ENCODE peak calls at places on chromosomes 1 and 21, in four cellular contexts. One of them, this sample, is unnamed.

GRCh38 chr1:1208713-1209433 is 2.5 kb upstream of the TNFRSF18 start:
- DNase-seq in CD8-positive, alpha-beta T cell: peak; percentile 40
- DNase-seq in fibroblast of lung: peak; percentile 51
- DNase-seq in lung: no peak
- DNase-seq in this sample: no peak

GRCh38 chr1:81549588-81550127 is 251.1 kb upstream of the ADGRL2 start:
- DNase-seq in CD8-positive, alpha-beta T cell: no peak
- DNase-seq in fibroblast of lung: peak; percentile 35
- DNase-seq in lung: no peak
- DNase-seq in this sample: no peak

GRCh38 chr1:41492341-41492848 is 7.9 kb upstream of the EDN2 start:
- DNase-seq in CD8-positive, alpha-beta T cell: peak; percentile 12
- DNase-seq in fibroblast of lung: peak; percentile 41
- DNase-seq in lung: no peak
- DNase-seq in this sample: no peak

GRCh38 chr1:156546267-156546666 is 26.1 kb downstream of the IQGAP3 start:
- DNase-seq in CD8-positive, alpha-beta T cell: no peak
- DNase-seq in fibroblast of lung: no peak
- DNase-seq in lung: no peak
- DNase-seq in this sample: no peak

GRCh38 chr21:15191342-15191741 is 126.5 kb upstream of the NRIP1 start:
- DNase-seq in CD8-positive, alpha-beta T cell: no peak
- DNase-seq in fibroblast of lung: no peak
- DNase-seq in lung: no peak
- DNase-seq in this sample: no peak

GRCh38 chr1:41884256-41885240 is 34.2 kb downstream of the HIVEP3 start:
- DNase-seq in CD8-positive, alpha-beta T cell: no peak
- DNase-seq in fibroblast of lung: no peak
- DNase-seq in lung: no peak
- DNase-seq in this sample: no peak

GRCh38 chr1:43980255-43981134 is 1.5 kb downstream of the B4GALT2 start:
- DNase-seq in CD8-positive, alpha-beta T cell: no peak
- DNase-seq in fibroblast of lung: peak; percentile 57
- DNase-seq in lung: no peak
- DNase-seq in this sample: peak; percentile 44

GRCh38 chr1:1510912-1511532 is 940 bp upstream of the ATAD3A start:
- DNase-seq in CD8-positive, alpha-beta T cell: no peak
- DNase-seq in fibroblast of lung: peak; percentile 20
- DNase-seq in lung: peak; percentile 34
- DNase-seq in this sample: peak; percentile 48

GRCh38 chr1:111507411-111508201 is 4.2 kb upstream of the ADORA3 start:
- DNase-seq in CD8-positive, alpha-beta T cell: peak; percentile 68
- DNase-seq in fibroblast of lung: peak; percentile 50
- DNase-seq in lung: peak; percentile 77
- DNase-seq in this sample: peak; percentile 89

GRCh38 chr21:15134711-15135110 is 69.9 kb upstream of the NRIP1 start:
- DNase-seq in CD8-positive, alpha-beta T cell: no peak
- DNase-seq in fibroblast of lung: no peak
- DNase-seq in lung: no peak
- DNase-seq in this sample: peak; percentile 78

GRCh38 chr1:155017946-155018316 is 15.3 kb downstream of the ZBTB7B start:
- DNase-seq in CD8-positive, alpha-beta T cell: no peak
- DNase-seq in fibroblast of lung: no peak
- DNase-seq in lung: no peak
- DNase-seq in this sample: no peak

GRCh38 chr1:56496861-56497772 is 82.2 kb downstream of the PLPP3 start:
- DNase-seq in CD8-positive, alpha-beta T cell: no peak
- DNase-seq in fibroblast of lung: no peak
- DNase-seq in lung: no peak
- DNase-seq in this sample: no peak

GRCh38 chr21:35314896-35315582 is 265.9 kb upstream of the RUNX1 start:
- DNase-seq in CD8-positive, alpha-beta T cell: no peak
- DNase-seq in fibroblast of lung: peak; percentile 45
- DNase-seq in lung: no peak
- DNase-seq in this sample: no peak

GRCh38 chr1:117676615-117677130 is 70.8 kb downstream of the TENT5C start:
- DNase-seq in CD8-positive, alpha-beta T cell: no peak
- DNase-seq in fibroblast of lung: no peak
- DNase-seq in lung: no peak
- DNase-seq in this sample: peak; percentile 19

GRCh38 chr1:54581621-54582035 is 33.6 kb downstream of the ACOT11 start:
- DNase-seq in CD8-positive, alpha-beta T cell: no peak
- DNase-seq in fibroblast of lung: peak; percentile 72
- DNase-seq in lung: peak; percentile 93
- DNase-seq in this sample: peak; percentile 85

GRCh38 chr1:213658508-213658907 is 329.3 kb upstream of the PROX1 start:
- DNase-seq in CD8-positive, alpha-beta T cell: no peak
- DNase-seq in fibroblast of lung: no peak
- DNase-seq in lung: no peak
- DNase-seq in this sample: no peak

GRCh38 chr1:22224091-22224490 is 81.2 kb upstream of the WNT4 start:
- DNase-seq in CD8-positive, alpha-beta T cell: no peak
- DNase-seq in fibroblast of lung: no peak
- DNase-seq in lung: no peak
- DNase-seq in this sample: no peak

GRCh38 chr1:67752306-67752705 is 67.3 kb downstream of the GADD45A start:
- DNase-seq in CD8-positive, alpha-beta T cell: no peak
- DNase-seq in fibroblast of lung: peak; percentile 66
- DNase-seq in lung: no peak
- DNase-seq in this sample: no peak

GRCh38 chr1:156705918-156706646 is 699 bp upstream of the CRABP2 start:
- DNase-seq in CD8-positive, alpha-beta T cell: peak; percentile 68
- DNase-seq in fibroblast of lung: peak; percentile 56
- DNase-seq in lung: no peak
- DNase-seq in this sample: peak; percentile 64

GRCh38 chr1:147177611-147178370 is 5.5 kb upstream of the PRKAB2 start:
- DNase-seq in CD8-positive, alpha-beta T cell: no peak
- DNase-seq in fibroblast of lung: peak; percentile 57
- DNase-seq in lung: no peak
- DNase-seq in this sample: peak; percentile 25

GRCh38 chr1:29829448-29830344 is 593.4 kb downstream of the PTPRU start:
- DNase-seq in CD8-positive, alpha-beta T cell: no peak
- DNase-seq in fibroblast of lung: no peak
- DNase-seq in lung: no peak
- DNase-seq in this sample: no peak

GRCh38 chr1:28950006-28950405 is 35.6 kb downstream of the EPB41 start:
- DNase-seq in CD8-positive, alpha-beta T cell: no peak
- DNase-seq in fibroblast of lung: no peak
- DNase-seq in lung: no peak
- DNase-seq in this sample: no peak

GRCh38 chr1:81805537-81806431 is 5.0 kb downstream of the ADGRL2 start:
- DNase-seq in CD8-positive, alpha-beta T cell: no peak
- DNase-seq in fibroblast of lung: no peak
- DNase-seq in lung: no peak
- DNase-seq in this sample: no peak

DNA sequence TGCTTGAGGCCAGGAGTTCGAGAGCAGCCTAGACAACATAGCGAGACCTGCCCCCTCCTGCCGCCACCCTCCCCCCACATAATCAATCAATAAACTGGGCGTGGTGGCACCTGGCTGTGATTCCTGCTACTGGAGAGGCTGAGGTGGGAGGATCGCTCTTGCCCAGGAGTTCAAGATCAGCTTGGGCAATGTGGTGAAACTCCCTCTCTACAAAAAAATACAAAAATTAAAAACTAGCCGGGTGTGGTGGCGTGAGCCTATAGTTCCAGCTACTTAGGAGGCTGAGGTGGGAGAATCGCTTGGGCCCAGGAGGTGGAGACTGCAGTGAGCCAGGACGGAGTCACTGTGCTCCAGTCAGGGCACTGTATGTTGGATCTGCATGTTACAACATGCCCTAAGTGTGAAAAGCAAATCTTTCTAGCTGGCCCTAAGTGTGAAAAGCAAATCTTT is 7.0 kb upstream of the MDM4 start:
- DNase-seq in CD8-positive, alpha-beta T cell: no peak
- DNase-seq in fibroblast of lung: no peak
- DNase-seq in lung: no peak
- DNase-seq in this sample: no peak
- H3K4me1 ChIP-seq in CD8-positive, alpha-beta T cell: peaks cover 36% of the 10 kb centered on the region
- H3K4me1 ChIP-seq in fibroblast of lung: peaks cover 4% of the 10 kb centered on the region
- H3K4me1 ChIP-seq in lung: no peaks in the 10 kb centered on the region
- H3K4me1 ChIP-seq in this sample: no peaks in the 10 kb centered on the region

DNA sequence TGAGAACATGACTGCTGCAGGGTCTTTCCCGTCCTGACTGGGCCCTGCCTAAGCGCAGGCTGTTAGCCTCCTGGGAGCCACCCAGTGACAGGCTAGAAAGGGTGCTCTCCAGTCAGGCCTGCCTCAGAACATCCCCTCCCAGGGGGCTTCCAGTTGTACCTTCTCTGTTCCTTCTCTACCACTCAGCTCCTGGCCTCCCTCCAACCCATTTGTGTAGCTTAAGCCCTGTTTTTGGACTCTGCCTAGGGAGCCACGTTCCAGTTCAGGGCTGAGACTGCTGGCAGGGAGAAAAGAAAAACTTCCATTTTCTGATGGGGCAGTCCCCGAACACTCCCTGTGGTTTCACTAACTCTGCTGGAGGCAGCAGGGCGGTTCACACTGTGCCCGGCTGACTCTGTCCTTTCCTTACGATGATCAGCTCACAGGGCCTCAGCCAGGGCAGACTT is 15.3 kb upstream of the POU3F1 start:
- DNase-seq in CD8-positive, alpha-beta T cell: no peak
- DNase-seq in fibroblast of lung: no peak
- DNase-seq in lung: no peak
- DNase-seq in this sample: no peak
- H3K4me3 ChIP-seq in CD8-positive, alpha-beta T cell: no peak overlapping the region
- H3K4me3 ChIP-seq in fibroblast of lung: no peak overlapping the region
- H3K4me3 ChIP-seq in lung: no peak overlapping the region
- H3K4me3 ChIP-seq in this sample: no peak overlapping the region

GRCh38 chr1:86567936-86568335 is 21.1 kb downstream of the CLCA4 start:
- DNase-seq in CD8-positive, alpha-beta T cell: no peak
- DNase-seq in fibroblast of lung: no peak
- DNase-seq in lung: no peak
- DNase-seq in this sample: no peak
- H3K4me1 ChIP-seq in CD8-positive, alpha-beta T cell: no peaks in the 10 kb centered on the region
- H3K4me1 ChIP-seq in fibroblast of lung: no peaks in the 10 kb centered on the region
- H3K4me1 ChIP-seq in lung: no peaks in the 10 kb centered on the region
- H3K4me1 ChIP-seq in this sample: no peaks in the 10 kb centered on the region

GRCh38 chr1:242525769-242526168 is 1.3 kb upstream of the PLD5 start:
- DNase-seq in CD8-positive, alpha-beta T cell: no peak
- DNase-seq in fibroblast of lung: no peak
- DNase-seq in lung: no peak
- DNase-seq in this sample: no peak

GRCh38 chr1:242523282-242523967 is 1.1 kb downstream of the PLD5 start:
- DNase-seq in CD8-positive, alpha-beta T cell: no peak
- DNase-seq in fibroblast of lung: no peak
- DNase-seq in lung: no peak
- DNase-seq in this sample: no peak

GRCh38 chr1:242525360-242525722 is 844 bp upstream of the PLD5 start:
- DNase-seq in CD8-positive, alpha-beta T cell: no peak
- DNase-seq in fibroblast of lung: no peak
- DNase-seq in lung: no peak
- DNase-seq in this sample: no peak

GRCh38 chr1:242523968-242524570 is 428 bp downstream of the PLD5 start:
- DNase-seq in CD8-positive, alpha-beta T cell: no peak
- DNase-seq in fibroblast of lung: peak; percentile 12
- DNase-seq in lung: no peak
- DNase-seq in this sample: no peak

DNA sequence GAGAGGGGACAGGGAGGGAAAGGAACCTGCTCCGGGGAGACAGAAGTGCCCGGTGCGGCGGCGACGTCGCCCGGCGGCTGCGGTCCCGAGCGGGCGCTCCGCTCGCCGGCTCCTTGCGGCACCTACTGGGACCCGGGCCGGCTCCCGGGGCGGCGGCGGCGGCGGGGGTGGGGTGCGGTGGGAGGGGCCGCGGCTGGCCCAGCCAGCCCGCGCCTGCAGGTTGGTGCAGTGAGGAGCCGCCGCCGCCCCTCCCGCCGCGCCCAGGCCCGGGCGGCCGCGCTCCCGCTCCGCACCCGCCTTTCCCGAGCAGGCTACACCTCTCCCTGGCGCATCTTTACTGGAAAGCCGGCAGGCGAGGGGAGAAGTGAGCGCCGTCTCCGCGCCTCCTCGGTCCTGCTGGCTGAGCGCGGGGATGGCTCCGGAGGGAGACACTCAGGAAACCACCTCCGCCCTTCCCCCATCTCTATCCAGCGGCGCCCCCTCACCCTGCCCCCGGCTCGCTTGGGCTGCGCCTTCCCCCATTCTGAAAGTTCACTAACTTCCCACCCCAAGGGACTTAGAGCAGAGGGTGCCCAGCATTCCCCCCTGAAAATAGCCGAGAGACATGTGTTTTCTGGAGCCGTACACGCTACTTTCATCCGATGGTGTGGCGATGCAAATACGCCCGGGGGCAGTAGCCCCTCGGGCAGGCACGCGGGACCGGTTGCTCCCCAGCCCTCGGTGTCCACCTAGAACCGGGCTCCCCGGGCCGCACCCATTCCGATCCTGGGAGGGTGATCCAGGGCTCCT is at the start of gene PLD5:
- DNase-seq in CD8-positive, alpha-beta T cell: no peak
- DNase-seq in fibroblast of lung: no peak
- DNase-seq in lung: no peak
- DNase-seq in this sample: no peak
- H3K4me3 ChIP-seq in CD8-positive, alpha-beta T cell: no peak within 1 kb of the TSS
- H3K4me3 ChIP-seq in fibroblast of lung: no peak within 1 kb of the TSS
- H3K4me3 ChIP-seq in lung: peak within 1 kb of the TSS; percentile 27
- H3K4me3 ChIP-seq in this sample: peak within 1 kb of the TSS; percentile 11

GRCh38 chr1:200399860-200400259 is 10.0 kb downstream of the ZNF281 start:
- DNase-seq in CD8-positive, alpha-beta T cell: no peak
- DNase-seq in fibroblast of lung: no peak
- DNase-seq in lung: no peak
- DNase-seq in this sample: no peak
- H3K4me1 ChIP-seq in CD8-positive, alpha-beta T cell: no peaks in the 10 kb centered on the region
- H3K4me1 ChIP-seq in fibroblast of lung: peaks cover 2% of the 10 kb centered on the region
- H3K4me1 ChIP-seq in lung: no peaks in the 10 kb centered on the region
- H3K4me1 ChIP-seq in this sample: no peaks in the 10 kb centered on the region